ENCODE peak calls at places on chromosomes 12 and 14, in five cellular contexts. One of them, this sample, is unnamed.

GRCh38 chr14:104805941-104806624 is 5.2 kb downstream of the ZBTB42 start:
- DNase-seq in psoas muscle: no peak
- DNase-seq in iPS DF 6.9: no peak
- DNase-seq in CD8-positive, alpha-beta memory T cell: no peak
- DNase-seq in choroid plexus epithelial cell: no peak
- DNase-seq in this sample: no peak

GRCh38 chr14:79443602-79444001 is 767.7 kb downstream of the DIO2 start:
- DNase-seq in CD8-positive, alpha-beta memory T cell: no peak
- DNase-seq in iPS DF 6.9: no peak
- DNase-seq in psoas muscle: no peak
- DNase-seq in choroid plexus epithelial cell: peak; percentile 19
- DNase-seq in this sample: no peak

GRCh38 chr14:20934148-20934762 is 21.0 kb upstream of the RNASE2 start:
- DNase-seq in choroid plexus epithelial cell: peak; percentile 15
- DNase-seq in iPS DF 6.9: peak; percentile 48
- DNase-seq in CD8-positive, alpha-beta memory T cell: peak; percentile 4
- DNase-seq in psoas muscle: peak; percentile 16
- DNase-seq in this sample: peak; percentile 15

GRCh38 chr14:44803239-44803905 is 158.4 kb downstream of the KLHL28 start:
- DNase-seq in CD8-positive, alpha-beta memory T cell: no peak
- DNase-seq in iPS DF 6.9: peak; percentile 43
- DNase-seq in psoas muscle: no peak
- DNase-seq in choroid plexus epithelial cell: peak; percentile 77
- DNase-seq in this sample: peak; percentile 65

GRCh38 chr14:36208690-36209278 is 32.3 kb upstream of the PTCSC3 start:
- DNase-seq in iPS DF 6.9: no peak
- DNase-seq in psoas muscle: no peak
- DNase-seq in CD8-positive, alpha-beta memory T cell: no peak
- DNase-seq in choroid plexus epithelial cell: no peak
- DNase-seq in this sample: no peak

GRCh38 chr14:104690266-104690711 is 871 bp downstream of the INF2 start:
- DNase-seq in iPS DF 6.9: no peak
- DNase-seq in psoas muscle: no peak
- DNase-seq in CD8-positive, alpha-beta memory T cell: no peak
- DNase-seq in choroid plexus epithelial cell: no peak
- DNase-seq in this sample: no peak

GRCh38 chr12:127284021-127284420 is 982.9 kb upstream of the TMEM132C start:
- DNase-seq in CD8-positive, alpha-beta memory T cell: no peak
- DNase-seq in choroid plexus epithelial cell: peak; percentile 69
- DNase-seq in psoas muscle: no peak
- DNase-seq in iPS DF 6.9: no peak
- DNase-seq in this sample: no peak

GRCh38 chr14:49870908-49871307 is 18.3 kb upstream of the NEMF start:
- DNase-seq in CD8-positive, alpha-beta memory T cell: no peak
- DNase-seq in iPS DF 6.9: no peak
- DNase-seq in choroid plexus epithelial cell: no peak
- DNase-seq in psoas muscle: no peak
- DNase-seq in this sample: no peak

GRCh38 chr14:36161781-36162180 is 14.7 kb downstream of the PTCSC3 start:
- DNase-seq in psoas muscle: no peak
- DNase-seq in iPS DF 6.9: no peak
- DNase-seq in choroid plexus epithelial cell: no peak
- DNase-seq in CD8-positive, alpha-beta memory T cell: no peak
- DNase-seq in this sample: no peak

GRCh38 chr14:69650948-69651369 is 39.6 kb downstream of the SUSD6 start:
- DNase-seq in iPS DF 6.9: no peak
- DNase-seq in choroid plexus epithelial cell: no peak
- DNase-seq in CD8-positive, alpha-beta memory T cell: no peak
- DNase-seq in psoas muscle: no peak
- DNase-seq in this sample: no peak

GRCh38 chr12:30847259-30847658 is 79.3 kb upstream of the TSPAN11 start:
- DNase-seq in CD8-positive, alpha-beta memory T cell: no peak
- DNase-seq in iPS DF 6.9: no peak
- DNase-seq in choroid plexus epithelial cell: peak; percentile 86
- DNase-seq in psoas muscle: no peak
- DNase-seq in this sample: peak; percentile 79

GRCh38 chr12:131533139-131533538 is 177.8 kb upstream of the SFSWAP start:
- DNase-seq in psoas muscle: no peak
- DNase-seq in iPS DF 6.9: no peak
- DNase-seq in choroid plexus epithelial cell: no peak
- DNase-seq in CD8-positive, alpha-beta memory T cell: no peak
- DNase-seq in this sample: no peak

GRCh38 chr12:80441921-80442320 is 2.1 kb upstream of the PTPRQ start:
- DNase-seq in CD8-positive, alpha-beta memory T cell: no peak
- DNase-seq in choroid plexus epithelial cell: peak; percentile 72
- DNase-seq in iPS DF 6.9: no peak
- DNase-seq in psoas muscle: no peak
- DNase-seq in this sample: peak; percentile 32

GRCh38 chr12:88643685-88644084 is 63.4 kb upstream of the KITLG start:
- DNase-seq in iPS DF 6.9: no peak
- DNase-seq in psoas muscle: no peak
- DNase-seq in CD8-positive, alpha-beta memory T cell: no peak
- DNase-seq in choroid plexus epithelial cell: no peak
- DNase-seq in this sample: peak; percentile 20

GRCh38 chr14:34699873-34700621 is 14.3 kb downstream of the CFL2 start:
- DNase-seq in CD8-positive, alpha-beta memory T cell: no peak
- DNase-seq in choroid plexus epithelial cell: peak; percentile 92
- DNase-seq in iPS DF 6.9: no peak
- DNase-seq in psoas muscle: no peak
- DNase-seq in this sample: peak; percentile 97

GRCh38 chr12:113103756-113104450 is 31.7 kb downstream of the RASAL1 start:
- DNase-seq in psoas muscle: no peak
- DNase-seq in choroid plexus epithelial cell: no peak
- DNase-seq in iPS DF 6.9: peak; percentile 91
- DNase-seq in CD8-positive, alpha-beta memory T cell: peak; percentile 42
- DNase-seq in this sample: no peak

GRCh38 chr12:51620448-51620847 is 29.4 kb downstream of the SCN8A start:
- DNase-seq in iPS DF 6.9: no peak
- DNase-seq in psoas muscle: no peak
- DNase-seq in CD8-positive, alpha-beta memory T cell: no peak
- DNase-seq in choroid plexus epithelial cell: peak; percentile 3
- DNase-seq in this sample: peak; percentile 57

GRCh38 chr12:64633940-64634337 is 23.6 kb downstream of the RASSF3 start:
- DNase-seq in iPS DF 6.9: no peak
- DNase-seq in psoas muscle: peak; percentile 39
- DNase-seq in choroid plexus epithelial cell: peak; percentile 73
- DNase-seq in CD8-positive, alpha-beta memory T cell: no peak
- DNase-seq in this sample: peak; percentile 67

GRCh38 chr12:25653487-25654175 is 100.5 kb upstream of the LMNTD1 start:
- DNase-seq in psoas muscle: no peak
- DNase-seq in iPS DF 6.9: no peak
- DNase-seq in choroid plexus epithelial cell: no peak
- DNase-seq in CD8-positive, alpha-beta memory T cell: no peak
- DNase-seq in this sample: no peak

GRCh38 chr12:94560416-94561221 is 89.7 kb downstream of the TMCC3 start:
- DNase-seq in choroid plexus epithelial cell: peak; percentile 71
- DNase-seq in psoas muscle: no peak
- DNase-seq in iPS DF 6.9: peak; percentile 35
- DNase-seq in CD8-positive, alpha-beta memory T cell: no peak
- DNase-seq in this sample: peak; percentile 34

GRCh38 chr12:118778077-118778476 is 203.3 kb upstream of the SRRM4 start:
- DNase-seq in choroid plexus epithelial cell: no peak
- DNase-seq in psoas muscle: no peak
- DNase-seq in iPS DF 6.9: no peak
- DNase-seq in CD8-positive, alpha-beta memory T cell: no peak
- DNase-seq in this sample: no peak

GRCh38 chr14:103041464-103041863 is 15.9 kb downstream of the CDC42BPB start:
- DNase-seq in choroid plexus epithelial cell: no peak
- DNase-seq in psoas muscle: no peak
- DNase-seq in iPS DF 6.9: no peak
- DNase-seq in CD8-positive, alpha-beta memory T cell: no peak
- DNase-seq in this sample: no peak

GRCh38 chr12:121953293-121953692 is 34.9 kb downstream of the CFAP251 start:
- DNase-seq in iPS DF 6.9: no peak
- DNase-seq in psoas muscle: no peak
- DNase-seq in choroid plexus epithelial cell: no peak
- DNase-seq in CD8-positive, alpha-beta memory T cell: no peak
- DNase-seq in this sample: no peak

GRCh38 chr12:29769162-29769820 is 14.5 kb downstream of the TMTC1 start:
- DNase-seq in iPS DF 6.9: no peak
- DNase-seq in psoas muscle: no peak
- DNase-seq in CD8-positive, alpha-beta memory T cell: no peak
- DNase-seq in choroid plexus epithelial cell: peak; percentile 88
- DNase-seq in this sample: peak; percentile 90

GRCh38 chr14:105076296-105076804 is 11.1 kb upstream of the GPR132 start:
- DNase-seq in choroid plexus epithelial cell: no peak
- DNase-seq in CD8-positive, alpha-beta memory T cell: no peak
- DNase-seq in iPS DF 6.9: no peak
- DNase-seq in psoas muscle: no peak
- DNase-seq in this sample: no peak

GRCh38 chr14:47391105-47391504 is 284.3 kb downstream of the MDGA2 start:
- DNase-seq in psoas muscle: no peak
- DNase-seq in iPS DF 6.9: no peak
- DNase-seq in CD8-positive, alpha-beta memory T cell: no peak
- DNase-seq in choroid plexus epithelial cell: no peak
- DNase-seq in this sample: no peak

GRCh38 chr12:131123817-131124216 is 170.1 kb downstream of the ADGRD1 start:
- DNase-seq in iPS DF 6.9: no peak
- DNase-seq in psoas muscle: no peak
- DNase-seq in CD8-positive, alpha-beta memory T cell: no peak
- DNase-seq in choroid plexus epithelial cell: no peak
- DNase-seq in this sample: no peak

GRCh38 chr14:50122291-50122690 is 5.9 kb upstream of the VCPKMT start:
- DNase-seq in CD8-positive, alpha-beta memory T cell: no peak
- DNase-seq in psoas muscle: no peak
- DNase-seq in iPS DF 6.9: no peak
- DNase-seq in choroid plexus epithelial cell: no peak
- DNase-seq in this sample: no peak

GRCh38 chr14:97978336-97978735 is 1181.2 kb downstream of the VRK1 start:
- DNase-seq in psoas muscle: peak; percentile 75
- DNase-seq in choroid plexus epithelial cell: peak; percentile 0
- DNase-seq in CD8-positive, alpha-beta memory T cell: peak; percentile 61
- DNase-seq in iPS DF 6.9: peak; percentile 55
- DNase-seq in this sample: no peak

GRCh38 chr12:75289678-75290200 is 40.4 kb downstream of the CAPS2 start:
- DNase-seq in psoas muscle: no peak
- DNase-seq in CD8-positive, alpha-beta memory T cell: no peak
- DNase-seq in choroid plexus epithelial cell: peak; percentile 58
- DNase-seq in iPS DF 6.9: no peak
- DNase-seq in this sample: peak; percentile 14

GRCh38 chr14:52703225-52703624 is 3.8 kb upstream of the PSMC6 start:
- DNase-seq in psoas muscle: peak; percentile 26
- DNase-seq in iPS DF 6.9: no peak
- DNase-seq in CD8-positive, alpha-beta memory T cell: no peak
- DNase-seq in choroid plexus epithelial cell: peak; percentile 98
- DNase-seq in this sample: peak; percentile 94

GRCh38 chr14:80448267-80448666 is 237.0 kb upstream of the DIO2 start:
- DNase-seq in CD8-positive, alpha-beta memory T cell: no peak
- DNase-seq in iPS DF 6.9: no peak
- DNase-seq in psoas muscle: no peak
- DNase-seq in choroid plexus epithelial cell: no peak
- DNase-seq in this sample: no peak

GRCh38 chr12:93381183-93381975 is 3.7 kb downstream of the NUDT4 start:
- DNase-seq in iPS DF 6.9: no peak
- DNase-seq in psoas muscle: no peak
- DNase-seq in CD8-positive, alpha-beta memory T cell: no peak
- DNase-seq in choroid plexus epithelial cell: peak; percentile 58
- DNase-seq in this sample: no peak
- H3K4me3 ChIP-seq in iPS DF 6.9: no peak overlapping the region
- H3K4me3 ChIP-seq in psoas muscle: peak overlapping the region; percentile 78
- H3K4me3 ChIP-seq in CD8-positive, alpha-beta memory T cell: peak overlapping the region; percentile 5
- H3K4me3 ChIP-seq in choroid plexus epithelial cell: peak overlapping the region; percentile 73
- H3K4me3 ChIP-seq in this sample: peak overlapping the region; percentile 86

DNA sequence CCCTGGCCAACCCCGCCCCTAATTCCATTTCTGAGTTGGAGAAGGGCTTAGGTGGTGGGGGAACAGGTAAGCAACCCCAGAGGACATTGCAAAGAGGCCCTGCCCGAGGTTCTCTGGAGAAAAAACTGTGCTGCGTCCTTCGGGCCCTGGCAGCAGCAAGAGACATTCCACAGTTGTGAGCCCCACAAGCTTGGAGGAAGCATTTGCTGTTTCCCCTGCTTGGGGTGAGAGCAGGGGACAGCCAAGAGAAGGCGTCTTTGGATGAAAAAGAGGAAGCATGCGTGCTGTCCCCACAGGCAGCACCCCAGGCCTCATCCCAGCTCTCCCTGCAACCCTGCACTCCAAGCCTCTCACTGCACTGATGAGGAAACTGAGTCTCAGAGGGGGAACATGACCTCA is 1.4 kb downstream of the BDKRB2 start:
- DNase-seq in psoas muscle: no peak
- DNase-seq in CD8-positive, alpha-beta memory T cell: no peak
- DNase-seq in iPS DF 6.9: no peak
- DNase-seq in choroid plexus epithelial cell: no peak
- DNase-seq in this sample: no peak
- H3K4me3 ChIP-seq in psoas muscle: no peak overlapping the region
- H3K4me3 ChIP-seq in CD8-positive, alpha-beta memory T cell: no peak overlapping the region
- H3K4me3 ChIP-seq in iPS DF 6.9: no peak overlapping the region
- H3K4me3 ChIP-seq in choroid plexus epithelial cell: peak overlapping the region; percentile 80
- H3K4me3 ChIP-seq in this sample: peak overlapping the region; percentile 68

GRCh38 chr14:27040552-27040951 is 442.7 kb upstream of the NOVA1 start:
- DNase-seq in psoas muscle: no peak
- DNase-seq in iPS DF 6.9: no peak
- DNase-seq in CD8-positive, alpha-beta memory T cell: no peak
- DNase-seq in choroid plexus epithelial cell: peak; percentile 1
- DNase-seq in this sample: no peak
- H3K4me3 ChIP-seq in psoas muscle: no peak overlapping the region
- H3K4me3 ChIP-seq in iPS DF 6.9: no peak overlapping the region
- H3K4me3 ChIP-seq in CD8-positive, alpha-beta memory T cell: no peak overlapping the region
- H3K4me3 ChIP-seq in choroid plexus epithelial cell: no peak overlapping the region
- H3K4me3 ChIP-seq in this sample: no peak overlapping the region

GRCh38 chr12:56021882-56022497 is 1.1 kb downstream of the IKZF4 start:
- DNase-seq in psoas muscle: no peak
- DNase-seq in CD8-positive, alpha-beta memory T cell: no peak
- DNase-seq in iPS DF 6.9: no peak
- DNase-seq in choroid plexus epithelial cell: peak; percentile 17
- DNase-seq in this sample: no peak
- H3K4me3 ChIP-seq in psoas muscle: no peak overlapping the region
- H3K4me3 ChIP-seq in CD8-positive, alpha-beta memory T cell: peak overlapping the region; percentile 62
- H3K4me3 ChIP-seq in iPS DF 6.9: no peak overlapping the region
- H3K4me3 ChIP-seq in choroid plexus epithelial cell: peak overlapping the region; percentile 47
- H3K4me3 ChIP-seq in this sample: peak overlapping the region; percentile 52

GRCh38 chr12:120369476-120370342 is 745 bp upstream of the MSI1 start:
- DNase-seq in CD8-positive, alpha-beta memory T cell: no peak
- DNase-seq in choroid plexus epithelial cell: no peak
- DNase-seq in iPS DF 6.9: no peak
- DNase-seq in psoas muscle: no peak
- DNase-seq in this sample: no peak
- H3K4me3 ChIP-seq in CD8-positive, alpha-beta memory T cell: no peak overlapping the region
- H3K4me3 ChIP-seq in choroid plexus epithelial cell: peak overlapping the region; percentile 1
- H3K4me3 ChIP-seq in iPS DF 6.9: peak overlapping the region; percentile 64
- H3K4me3 ChIP-seq in psoas muscle: peak overlapping the region; percentile 52
- H3K4me3 ChIP-seq in this sample: no peak overlapping the region